ENCODE peak calls at places on chromosomes 5 and 9, in five cellular contexts. R is breast epithelium, S is HCT116, K is stomach, V is suprapubic skin. T is an unnamed sample. For H3K4me1, the result is how much of the 10 kb centered on the place peaks cover.

GRCh38 chr9:113998114-113998513 is 80.0 kb downstream of the AMBP start:
- DNase-seq in R (no peak), S (no peak), V (peak), K (peak), T (no peak)

GRCh38 chr5:44536650-44537260 is 147.5 kb upstream of the FGF10 start:
- DNase-seq in R (no peak), S (peak), V (no peak), K (peak), T (no peak)

GRCh38 chr5:172600571-172600970 is 40.5 kb upstream of the NEURL1B start:
- DNase-seq in K (no peak), S (no peak), R (no peak), V (no peak), T (no peak)

GRCh38 chr5:10632110-10632903 is 68.4 kb downstream of the ANKRD33B start:
- DNase-seq in V (no peak), S (peak), K (no peak), R (no peak), T (peak)

GRCh38 chr5:154707641-154708040 is 47.5 kb upstream of the LARP1 start:
- DNase-seq in V (no peak), S (no peak), K (no peak), R (no peak), T (no peak)

GRCh38 chr5:158393457-158393856 is 534.5 kb upstream of the CLINT1 start:
- DNase-seq in R (no peak), V (no peak), S (no peak), K (no peak), T (no peak)

GRCh38 chr9:120876842-120877240 is at the start of gene PHF19:
- DNase-seq in R (no peak), V (no peak), K (no peak), S (no peak), T (no peak)

GRCh38 chr9:99748690-99749089 is 73.0 kb upstream of the NR4A3 start:
- DNase-seq in V (no peak), S (no peak), R (no peak), K (no peak), T (no peak)

GRCh38 chr5:10536931-10537579 is 26.8 kb upstream of the ANKRD33B start:
- DNase-seq in S (no peak), K (no peak), V (no peak), R (no peak), T (no peak)

GRCh38 chr9:113479150-113479761 is 15.7 kb downstream of the RGS3 start:
- DNase-seq in K (peak), V (peak), R (no peak), S (no peak), T (peak)

DNA sequence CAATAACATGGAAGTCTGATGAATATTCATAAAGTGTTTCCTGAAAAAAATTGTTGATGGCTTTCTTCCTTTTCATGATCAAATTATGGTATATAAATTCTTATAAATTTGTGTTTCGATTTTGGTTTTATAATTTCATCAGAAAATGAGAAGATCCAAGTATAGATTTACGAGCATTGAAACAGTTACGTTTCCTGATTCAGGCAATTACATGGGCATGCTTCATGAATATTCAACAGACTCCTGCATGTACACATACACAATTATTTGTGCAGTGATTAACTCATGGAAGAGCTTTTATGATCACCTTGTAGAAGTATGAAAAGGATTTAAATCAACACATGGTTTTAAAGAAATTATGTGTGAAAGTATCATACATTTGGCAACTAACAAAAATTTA is 136.7 kb downstream of the MPDZ start:
- DNase-seq in V (no peak), S (no peak), R (no peak), K (no peak), T (no peak)
- H3K4me3 ChIP-seq in V (no peak), S (no peak), R (no peak), K (no peak), T (no peak)

DNA sequence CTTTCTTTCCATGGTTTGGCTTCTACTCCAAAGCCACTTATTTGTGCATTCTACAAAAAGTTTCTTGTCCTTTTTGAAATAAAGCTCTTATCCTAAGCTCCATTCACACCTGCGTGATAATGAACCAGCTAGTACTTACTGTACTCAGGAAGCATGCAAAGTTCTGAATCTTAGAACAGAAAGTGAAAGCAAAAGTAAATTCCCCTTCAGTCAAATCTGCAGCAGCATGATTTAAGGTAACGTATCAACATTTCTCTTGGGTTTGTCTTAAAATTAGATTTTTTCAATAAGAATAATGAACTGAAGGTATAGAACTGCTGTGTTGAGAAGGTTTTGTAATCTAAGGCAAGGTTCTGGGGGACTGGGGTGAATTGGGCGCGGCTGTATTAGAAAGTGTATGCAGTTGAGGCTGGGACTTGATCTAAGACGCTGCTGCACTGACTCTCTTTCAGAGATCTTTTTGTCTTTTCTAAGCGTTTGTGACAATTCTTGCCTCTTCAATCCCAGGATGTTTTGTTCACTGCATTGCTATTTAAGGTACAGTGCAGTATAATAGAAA is at the start of gene ERAP2:
- DNase-seq in V (no peak), S (no peak), K (no peak), R (no peak), T (no peak)
- TF ChIP-seq POLR2AphosphoS5 in V (no peak), S (no peak), K (peak), R (no peak), T (peak)

GRCh38 chr5:95930141-95930540 is 31.5 kb downstream of the ELL2 start:
- DNase-seq in K (no peak), R (no peak), S (no peak), V (no peak), T (no peak)

GRCh38 chr5:95931118-95931833 is 30.4 kb downstream of the ELL2 start:
- DNase-seq in S (no peak), K (no peak), R (no peak), V (no peak), T (no peak)

GRCh38 chr5:95930541-95930940 is 31.1 kb downstream of the ELL2 start:
- DNase-seq in S (no peak), R (no peak), V (no peak), K (no peak), T (no peak)

GRCh38 chr5:95927927-95928723 is 33.5 kb downstream of the ELL2 start:
- DNase-seq in V (no peak), S (no peak), K (no peak), R (no peak), T (no peak)

GRCh38 chr5:95928724-95929253 is 32.9 kb downstream of the ELL2 start:
- DNase-seq in V (no peak), R (no peak), K (no peak), S (no peak), T (no peak)
- H3K4me1 ChIP-seq in V (under half), R (under half), K (half or more), S (under half), T (under half)

DNA sequence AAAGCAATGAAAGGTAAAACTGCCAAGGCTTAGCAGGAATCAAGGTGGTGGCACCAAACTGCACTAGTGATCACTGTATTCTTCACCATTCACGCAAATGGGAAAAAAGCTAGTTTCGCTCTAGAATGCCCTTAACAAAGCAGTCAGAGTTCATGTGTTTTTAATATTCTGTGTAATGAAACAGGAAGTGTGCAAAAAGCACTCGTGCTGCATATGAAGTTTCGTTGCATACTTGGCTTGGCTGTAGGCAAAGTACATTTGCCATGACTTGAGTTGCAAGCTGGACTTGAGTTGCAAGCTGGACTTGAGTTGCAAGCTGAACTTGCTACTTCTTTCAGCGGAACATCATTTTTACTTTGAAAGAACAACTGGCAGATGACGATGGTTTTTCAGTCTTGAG is 55.4 kb downstream of the FOXI1 start:
- DNase-seq in R (no peak), K (no peak), V (no peak), S (no peak), T (no peak)
- H3K4me3 ChIP-seq in R (no peak), K (no peak), V (no peak), S (no peak), T (no peak)

GRCh38 chr9:20729545-20729944 is 45.5 kb downstream of the FOCAD start:
- DNase-seq in S (no peak), K (no peak), V (no peak), R (no peak), T (no peak)

GRCh38 chr9:20728493-20729220 is 44.6 kb downstream of the FOCAD start:
- DNase-seq in V (no peak), K (no peak), R (no peak), S (no peak), T (no peak)

GRCh38 chr9:20726144-20726543 is 42.1 kb downstream of the FOCAD start:
- DNase-seq in V (no peak), R (no peak), K (no peak), S (no peak), T (no peak)

GRCh38 chr9:20732118-20732517 is 48.1 kb downstream of the FOCAD start:
- DNase-seq in K (no peak), R (no peak), S (no peak), V (no peak), T (no peak)
- TF ChIP-seq POLR2AphosphoS5 in K (no peak), R (no peak), S (no peak), V (no peak), T (no peak)

GRCh38 chr5:159515909-159516415 is 185.7 kb upstream of the IL12B start:
- DNase-seq in S (peak), K (peak), V (no peak), R (peak), T (peak)
- H3K4me1 ChIP-seq in S (under half), K (under half), V (under half), R (under half), T (under half)

DNA sequence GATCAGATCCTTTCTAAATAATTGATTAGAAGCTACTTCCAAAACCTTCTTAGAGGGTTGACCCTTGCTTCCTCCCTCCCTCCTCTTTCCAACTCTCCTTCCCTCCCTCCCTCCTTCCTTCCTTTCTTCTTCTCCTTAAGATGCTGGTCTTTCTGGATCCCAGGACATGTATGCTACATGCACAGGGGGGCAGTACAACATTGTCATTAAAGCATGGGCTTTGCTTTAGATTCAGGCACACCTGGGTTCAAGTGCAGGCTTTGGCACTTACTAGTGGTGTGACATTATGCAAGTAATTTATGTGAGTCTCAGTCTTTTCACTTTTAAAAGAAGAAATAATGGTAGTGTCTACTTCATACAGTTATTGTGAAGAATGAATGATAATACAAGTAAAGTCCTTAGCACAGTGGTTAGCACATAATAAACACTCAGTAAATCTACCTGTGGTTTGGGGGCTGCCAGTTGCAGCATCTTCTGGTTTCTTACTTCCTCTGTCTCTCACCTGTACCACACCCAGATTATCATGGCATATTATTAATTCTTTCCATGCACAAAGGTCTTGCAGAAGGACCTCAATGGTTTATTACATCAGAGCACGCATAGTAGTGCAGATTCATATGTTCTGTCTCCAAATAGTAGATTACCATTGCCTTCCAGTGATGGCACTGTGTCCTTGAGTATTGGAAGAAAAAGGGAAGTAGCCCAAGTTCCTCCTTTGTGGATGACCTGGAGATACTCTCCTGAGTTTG is 154.1 kb downstream of the ARHGAP26 start:
- DNase-seq in K (no peak), V (no peak), R (no peak), S (no peak), T (no peak)
- H3K4me3 ChIP-seq in K (no peak), V (no peak), R (no peak), S (no peak), T (no peak)

GRCh38 chr9:136838314-136839228 is 3.7 kb upstream of the AJM1 start:
- DNase-seq in V (no peak), R (no peak), K (no peak), S (no peak), T (no peak)

GRCh38 chr9:136840140-136840876 is 2.0 kb upstream of the AJM1 start:
- DNase-seq in S (no peak), K (no peak), R (no peak), V (no peak), T (no peak)

GRCh38 chr9:136837146-136837855 is 5.0 kb upstream of the AJM1 start:
- DNase-seq in K (no peak), V (no peak), R (no peak), S (no peak), T (no peak)

GRCh38 chr9:136840877-136841645 is 1.2 kb upstream of the AJM1 start:
- DNase-seq in V (no peak), R (no peak), K (peak), S (no peak), T (peak)

GRCh38 chr9:136839229-136840139 is 2.8 kb upstream of the AJM1 start:
- DNase-seq in R (no peak), S (no peak), V (no peak), K (no peak), T (no peak)
- TF ChIP-seq POLR2AphosphoS5 in R (no peak), S (no peak), V (no peak), K (no peak), T (no peak)

DNA sequence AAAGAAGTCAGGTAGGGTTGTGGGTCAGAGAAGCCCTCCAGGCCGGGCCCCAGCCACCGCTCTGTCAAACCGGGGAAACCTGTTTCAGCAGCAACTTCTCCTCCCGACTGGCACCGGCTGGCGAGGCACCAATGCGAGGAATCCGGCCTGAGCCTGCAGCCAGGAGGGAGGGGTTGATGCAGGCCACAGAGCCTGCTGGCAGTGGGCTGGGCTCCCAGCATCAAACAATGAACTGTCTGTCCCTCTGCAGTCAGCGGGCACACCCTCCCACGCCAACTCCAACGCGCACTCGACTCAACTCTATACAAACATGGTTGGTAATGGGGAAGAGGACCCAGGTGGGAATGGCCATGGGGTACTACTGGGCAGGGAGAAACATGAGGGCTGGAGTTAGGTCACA is 12.1 kb downstream of the PCDH1 start:
- DNase-seq in V (no peak), S (peak), K (peak), R (peak), T (peak)
- H3K4me1 ChIP-seq in V (half or more), S (half or more), K (half or more), R (under half), T (under half)

DNA sequence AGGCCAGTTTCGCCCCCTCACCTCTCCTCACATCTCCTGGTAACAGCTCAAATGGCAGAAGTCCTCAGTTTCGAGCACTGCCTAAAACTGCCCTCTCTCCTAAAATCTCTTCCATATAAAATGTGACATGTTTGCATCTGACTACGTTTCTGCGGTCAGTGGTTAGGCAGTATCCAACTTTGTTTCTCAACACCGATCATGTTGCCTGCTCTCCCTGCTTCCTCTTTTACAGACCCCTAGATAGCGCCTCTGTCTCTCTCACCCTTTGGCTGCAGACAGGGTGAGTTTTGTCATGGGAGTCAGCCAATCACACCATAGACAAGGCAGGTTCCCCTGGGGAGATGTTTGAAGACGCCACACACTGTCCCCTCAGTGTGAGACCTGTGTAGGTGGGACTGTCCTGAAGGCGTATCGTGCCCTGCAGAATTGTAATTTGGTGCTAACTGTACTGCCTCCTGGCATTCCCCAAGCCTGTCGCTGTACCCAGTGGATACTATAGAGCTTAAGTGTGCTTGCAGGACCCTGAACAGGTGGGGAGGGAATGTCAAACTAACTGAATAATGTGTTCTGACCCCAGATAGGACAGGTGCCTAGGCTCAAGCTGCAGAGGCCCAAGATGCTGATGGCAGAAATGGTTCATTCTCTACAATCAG is 1.1 kb downstream of the HEXB start:
- DNase-seq in K (no peak), R (no peak), V (peak), S (no peak), T (no peak)
- H3K4me3 ChIP-seq in K (peak), R (peak), V (peak), S (peak), T (peak)